ENCODE peak calls at places on chromosome 19, in four cellular contexts. Z, T, V and C are unnamed samples.

GRCh38 chr19:7360393-7360984 is 11.8 kb downstream of the ARHGEF18 start:
- DNase-seq in T (no peak), Z (no peak), V (no peak), C (no peak)

GRCh38 chr19:17089238-17089637 is 13.7 kb downstream of the MYO9B start:
- DNase-seq in Z (no peak), V (no peak), T (no peak), C (no peak)

GRCh38 chr19:48444933-48445194 is 919 bp upstream of the GRWD1 start:
- DNase-seq in Z (no peak), V (no peak), T (no peak), C (no peak)

GRCh38 chr19:28493881-28494280 is 719.1 kb downstream of the UQCRFS1 start:
- DNase-seq in V (no peak), Z (no peak), T (no peak), C (no peak)

GRCh38 chr19:17296976-17297375 is 6.2 kb downstream of the ABHD8 start:
- DNase-seq in Z (no peak), T (no peak), V (no peak), C (no peak)

GRCh38 chr19:55586976-55587668 is 6.5 kb upstream of the ZNF579 start:
- DNase-seq in T (peak; percentile 98), Z (peak; percentile 97), V (peak; percentile 99), C (peak; percentile 94)

GRCh38 chr19:34171539-34171876 is 796 bp upstream of the LSM14A start:
- DNase-seq in Z (no peak), T (no peak), V (no peak), C (no peak)

GRCh38 chr19:18283338-18283737 is 1.9 kb upstream of the JUND start:
- DNase-seq in T (no peak), V (no peak), Z (no peak), C (no peak)

GRCh38 chr19:7944177-7944761 is 803 bp upstream of the TIMM44 start:
- DNase-seq in T (peak; percentile 75), Z (peak; percentile 84), V (peak; percentile 90), C (peak; percentile 90)

GRCh38 chr19:14544977-14545715 is 15.8 kb downstream of the TECR start:
- DNase-seq in T (no peak), V (no peak), Z (no peak), C (no peak)

GRCh38 chr19:43589680-43590079 is 6.3 kb downstream of the IRGQ start:
- DNase-seq in T (no peak), V (no peak), Z (no peak), C (no peak)

GRCh38 chr19:45781282-45782161 is 768 bp downstream of the DMPK start:
- DNase-seq in T (no peak), Z (no peak), V (no peak), C (peak; percentile 30)

GRCh38 chr19:38644719-38645118 is 2.7 kb upstream of the ACTN4 start:
- DNase-seq in Z (no peak), V (no peak), T (no peak), C (no peak)

GRCh38 chr19:54231077-54231931 is 8.5 kb upstream of the LILRB3 start:
- DNase-seq in V (peak; percentile 99), T (peak; percentile 92), Z (peak; percentile 88), C (no peak)

GRCh38 chr19:5903502-5904301 is at the start of gene NDUFA11:
- DNase-seq in V (peak; percentile 99), Z (peak; percentile 93), T (peak; percentile 87), C (peak; percentile 80)

GRCh38 chr19:14449321-14449720 is 16.2 kb downstream of the PKN1 start:
- DNase-seq in Z (no peak), V (no peak), T (no peak), C (no peak)

GRCh38 chr19:36573948-36574726 is 1.0 kb upstream of the ZNF529 start:
- DNase-seq in Z (no peak), V (no peak), T (peak; percentile 15), C (peak; percentile 5)

GRCh38 chr19:34236035-34236793 is 18.1 kb upstream of the GARRE1 start:
- DNase-seq in V (no peak), T (no peak), Z (no peak), C (no peak)

GRCh38 chr19:44050740-44051653 is 839 bp upstream of the ZNF223 start:
- DNase-seq in V (no peak), Z (no peak), T (no peak), C (no peak)

GRCh38 chr19:48963371-48964204 is 1.5 kb upstream of the FTL start:
- DNase-seq in Z (no peak), V (peak; percentile 88), T (peak; percentile 82), C (no peak)

GRCh38 chr19:50332264-50333038 is 3.3 kb upstream of the KCNC3 start:
- DNase-seq in Z (no peak), T (no peak), V (peak; percentile 66), C (no peak)

GRCh38 chr19:35710784-35711723 is 6.7 kb downstream of the ZBTB32 start:
- DNase-seq in T (no peak), Z (no peak), V (no peak), C (no peak)

GRCh38 chr19:6003976-6004375 is 26.0 kb upstream of the RANBP3 start:
- DNase-seq in Z (no peak), V (no peak), T (no peak), C (no peak)

GRCh38 chr19:13955662-13956364 is 3.5 kb downstream of the DCAF15 start:
- DNase-seq in T (no peak), V (no peak), Z (no peak), C (no peak)

GRCh38 chr19:14146789-14147216 is 10.4 kb upstream of the ASF1B start:
- DNase-seq in V (no peak), T (no peak), Z (no peak), C (no peak)

GRCh38 chr19:41711376-41712261 is 3.2 kb downstream of the CEACAM5 start:
- DNase-seq in V (no peak), T (no peak), Z (no peak), C (no peak)

GRCh38 chr19:18425515-18426415 is 6.6 kb downstream of the SSBP4 start:
- DNase-seq in T (no peak), Z (no peak), V (no peak), C (no peak)

GRCh38 chr19:14181906-14182305 is 24.1 kb downstream of the ADGRL1 start:
- DNase-seq in Z (peak; percentile 14), T (no peak), V (no peak), C (no peak)

GRCh38 chr19:53696951-53697350 is 65.2 kb downstream of the DPRX start:
- DNase-seq in T (no peak), Z (no peak), V (no peak), C (peak; percentile 29)

GRCh38 chr19:41552558-41552957 is 23.4 kb upstream of the CEACAM21 start:
- DNase-seq in T (no peak), Z (no peak), V (no peak), C (no peak)

GRCh38 chr19:6026390-6026897 is 48.5 kb upstream of the RANBP3 start:
- DNase-seq in T (no peak), V (no peak), Z (no peak), C (no peak)

GRCh38 chr19:4279530-4280422 is 710 bp downstream of the SHD start:
- DNase-seq in V (peak; percentile 61), T (no peak), Z (peak; percentile 61), C (no peak)

GRCh38 chr19:55539082-55539715 is 2.3 kb upstream of the SBK2 start:
- DNase-seq in T (no peak), V (no peak), Z (no peak), C (no peak)

GRCh38 chr19:17829855-17830566 is 8.7 kb upstream of the INSL3 start:
- DNase-seq in Z (peak; percentile 96), V (peak; percentile 88), T (peak; percentile 87), C (peak; percentile 90)

DNA sequence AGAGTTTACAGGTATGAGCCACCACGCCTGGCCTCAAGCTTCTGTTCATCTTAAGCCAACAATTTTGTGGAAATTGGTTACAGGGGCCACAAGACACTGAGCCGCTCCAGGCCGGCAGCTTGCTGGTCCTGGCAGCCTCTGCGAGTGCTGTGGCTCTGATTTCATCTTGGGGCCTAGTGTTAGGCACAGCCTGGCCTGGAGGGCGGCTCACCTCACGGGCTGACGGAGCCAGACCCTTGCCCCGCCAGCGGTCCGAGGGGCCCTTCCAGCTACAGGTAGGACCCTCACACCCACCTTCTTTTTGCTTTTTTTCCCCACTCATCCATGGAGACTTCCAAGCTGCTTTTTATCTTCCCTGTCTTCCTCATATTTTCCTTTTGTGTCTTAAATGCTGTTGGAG is 8.6 kb downstream of the ZNF544 start:
- DNase-seq in Z (no peak), V (no peak), T (no peak), C (no peak)
- TF ChIP-seq JUND in Z (no peak), V (no peak), T (no peak), C (no peak)

GRCh38 chr19:12778020-12778904 is 2.9 kb upstream of the HOOK2 start:
- DNase-seq in V (peak; percentile 76), T (peak; percentile 37), Z (peak; percentile 76), C (peak; percentile 72)
- TF ChIP-seq JUND in V (no peak), T (no peak), Z (no peak), C (no peak)

GRCh38 chr19:3146677-3147100 is 10.9 kb downstream of the GNA15 start:
- DNase-seq in T (peak; percentile 68), Z (peak; percentile 79), V (peak; percentile 96), C (no peak)
- TF ChIP-seq JUND in T (no peak), Z (no peak), V (no peak), C (no peak)

DNA sequence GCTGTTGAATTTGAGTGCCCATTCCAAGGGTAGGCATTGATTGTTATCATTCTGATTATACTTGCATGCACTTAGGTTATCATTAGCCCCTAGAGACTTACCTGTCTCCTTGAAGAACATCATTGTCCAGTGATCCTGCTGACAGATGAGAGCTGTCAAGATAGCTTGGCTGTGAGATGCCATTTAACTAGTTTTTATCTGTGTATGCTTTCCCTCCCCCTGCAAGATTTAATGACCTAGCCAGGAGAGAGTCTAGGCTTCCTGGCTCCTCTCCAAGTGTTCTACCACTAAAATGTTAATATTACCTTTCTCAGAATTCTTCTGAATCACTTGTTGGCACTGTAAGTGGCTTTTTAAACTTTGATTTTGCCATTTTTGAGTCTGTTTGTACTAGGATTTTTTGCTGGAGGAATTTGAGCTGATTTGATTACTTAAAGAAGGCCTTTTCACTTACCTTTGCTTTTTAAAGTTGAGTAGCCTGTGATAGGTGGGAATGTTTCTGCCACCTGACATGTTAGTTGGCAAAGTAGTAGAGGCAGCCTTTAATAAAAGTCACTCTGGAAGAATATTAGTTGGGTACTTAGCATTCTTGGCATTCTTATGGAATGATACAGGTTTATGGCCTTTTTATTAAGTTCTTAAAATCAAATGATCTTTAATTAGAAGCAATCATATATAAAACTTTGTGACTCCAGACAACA is 41.1 kb downstream of the ARHGAP35 start:
- DNase-seq in Z (no peak), V (no peak), T (no peak), C (no peak)
- TF ChIP-seq JUND in Z (no peak), V (no peak), T (no peak), C (peak; percentile 64)

DNA sequence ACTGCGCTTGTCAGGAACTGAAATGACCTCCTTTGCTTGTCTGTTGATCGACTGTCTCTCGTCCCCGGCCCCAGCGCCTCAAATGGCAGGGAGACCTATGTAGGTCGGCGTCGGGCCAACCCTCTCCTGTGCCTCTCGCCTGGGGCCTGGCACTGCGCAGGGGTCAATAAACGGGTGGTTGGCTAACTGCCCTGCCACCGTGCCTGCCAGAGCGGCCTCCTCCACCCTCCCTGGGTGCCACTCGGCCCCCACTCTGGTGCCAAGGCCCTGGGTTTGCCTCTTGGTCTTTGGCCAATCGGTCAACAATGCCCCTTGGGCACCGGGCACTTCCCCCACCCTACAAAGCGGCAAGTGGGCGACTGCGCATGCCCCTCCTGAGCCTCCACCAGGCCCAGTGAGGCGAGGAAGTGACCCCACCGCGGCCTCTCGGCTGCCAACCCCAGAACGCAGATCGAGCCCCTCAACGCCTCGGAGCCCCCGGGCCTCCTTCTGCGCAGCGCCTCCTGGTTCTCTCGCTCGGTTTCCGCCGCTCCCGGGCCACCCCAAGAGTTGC is 1.1 kb downstream of the KEAP1 start:
- DNase-seq in V (peak; percentile 71), T (no peak), Z (peak; percentile 90), C (peak; percentile 96)
- TF ChIP-seq JUND in V (no peak), T (no peak), Z (no peak), C (no peak)